ENCODE peak calls at places on chromosomes 11 and 22, in eight cellular contexts. M is A549, A is IMR-90, B is gastrocnemius medialis, R is ovary, J is A673, L is hepatocyte, D is BE2C. E is an unnamed sample.

GRCh38 chr22:31987180-31987579 is 42.8 kb downstream of the YWHAH start:
- DNase-seq in M (no peak), A (no peak), B (no peak), R (no peak), J (no peak), L (peak; percentile 51), D (no peak), E (no peak)

GRCh38 chr22:50186789-50187523 is 1.2 kb downstream of the TRABD start:
- DNase-seq in M (no peak), A (peak; percentile 25), B (no peak), R (peak; percentile 54), J (peak; percentile 34), L (peak; percentile 52), D (no peak), E (peak; percentile 51)

GRCh38 chr22:47332246-47332980 is 570.0 kb downstream of the TBC1D22A start:
- DNase-seq in M (no peak), A (no peak), B (no peak), R (no peak), J (no peak), L (no peak), D (no peak), E (no peak)

GRCh38 chr22:21444701-21445436 is 22.3 kb upstream of the TMEM191C start:
- DNase-seq in M (no peak), A (no peak), B (no peak), R (no peak), J (no peak), L (no peak), D (peak; percentile 6), E (peak; percentile 22)

GRCh38 chr22:45516923-45517675 is 14.4 kb downstream of the FBLN1 start:
- DNase-seq in M (peak; percentile 16), A (peak; percentile 62), B (no peak), R (no peak), J (no peak), L (no peak), D (no peak), E (no peak)

GRCh38 chr11:112885744-112886706 is 75.2 kb upstream of the NCAM1 start:
- DNase-seq in M (no peak), A (no peak), B (no peak), R (no peak), J (no peak), L (no peak), D (no peak), E (no peak)

GRCh38 chr11:118933486-118933885 is 7.8 kb upstream of the BCL9L start:
- DNase-seq in M (no peak), A (peak; percentile 16), B (no peak), R (peak; percentile 38), J (no peak), L (no peak), D (no peak), E (peak; percentile 42)

GRCh38 chr11:19602406-19602805 is 110.2 kb upstream of the NAV2 start:
- DNase-seq in M (no peak), A (no peak), B (no peak), R (no peak), J (no peak), L (no peak), D (no peak), E (no peak)

GRCh38 chr22:26806445-26807170 is 149.2 kb downstream of the MIAT start:
- DNase-seq in M (no peak), A (no peak), B (no peak), R (no peak), J (peak; percentile 54), L (no peak), D (no peak), E (no peak)

GRCh38 chr11:110907629-110908028 is 195.4 kb upstream of the ARHGAP20 start:
- DNase-seq in M (peak; percentile 5), A (peak; percentile 98), B (no peak), R (no peak), J (peak; percentile 67), L (peak; percentile 13), D (no peak), E (peak; percentile 47)

GRCh38 chr22:48864748-48865147 is 962.9 kb downstream of the BRD1 start:
- DNase-seq in M (no peak), A (no peak), B (no peak), R (no peak), J (no peak), L (no peak), D (no peak), E (no peak)

GRCh38 chr22:25069758-25070461 is 117.4 kb downstream of the KIAA1671 start:
- DNase-seq in M (no peak), A (no peak), B (peak; percentile 40), R (peak; percentile 76), J (no peak), L (no peak), D (peak; percentile 33), E (no peak)

GRCh38 chr22:19105867-19106802 is 16.1 kb downstream of the DGCR2 start:
- DNase-seq in M (no peak), A (no peak), B (no peak), R (no peak), J (no peak), L (no peak), D (peak; percentile 34), E (no peak)

GRCh38 chr11:117052196-117053149 is 45.8 kb downstream of the SIK3 start:
- DNase-seq in M (no peak), A (no peak), B (no peak), R (no peak), J (no peak), L (no peak), D (no peak), E (no peak)

GRCh38 chr11:9574806-9575530 is 1.5 kb downstream of the WEE1 start:
- DNase-seq in M (peak; percentile 84), A (peak; percentile 87), B (peak; percentile 49), R (peak; percentile 66), J (peak; percentile 82), L (peak; percentile 89), D (peak; percentile 64), E (peak; percentile 44)

GRCh38 chr11:61682093-61682732 is 2.0 kb downstream of the DAGLA start:
- DNase-seq in M (no peak), A (no peak), B (peak; percentile 82), R (no peak), J (no peak), L (peak; percentile 90), D (peak; percentile 70), E (peak; percentile 33)
- TF ChIP-seq CTCF in M (no peak), A (no peak), B (no peak), R (no peak), J (no peak), L (no peak), D (no peak), E (no peak)

GRCh38 chr11:58864335-58864734 is 19.8 kb upstream of the GLYATL2 start:
- DNase-seq in M (no peak), A (no peak), B (no peak), R (no peak), J (no peak), L (no peak), D (no peak), E (no peak)

GRCh38 chr11:58866788-58867187 is 22.3 kb upstream of the GLYATL2 start:
- DNase-seq in M (no peak), A (peak; percentile 49), B (no peak), R (no peak), J (no peak), L (no peak), D (no peak), E (no peak)

GRCh38 chr11:58863697-58864096 is 19.2 kb upstream of the GLYATL2 start:
- DNase-seq in M (no peak), A (no peak), B (no peak), R (no peak), J (no peak), L (no peak), D (no peak), E (no peak)

DNA sequence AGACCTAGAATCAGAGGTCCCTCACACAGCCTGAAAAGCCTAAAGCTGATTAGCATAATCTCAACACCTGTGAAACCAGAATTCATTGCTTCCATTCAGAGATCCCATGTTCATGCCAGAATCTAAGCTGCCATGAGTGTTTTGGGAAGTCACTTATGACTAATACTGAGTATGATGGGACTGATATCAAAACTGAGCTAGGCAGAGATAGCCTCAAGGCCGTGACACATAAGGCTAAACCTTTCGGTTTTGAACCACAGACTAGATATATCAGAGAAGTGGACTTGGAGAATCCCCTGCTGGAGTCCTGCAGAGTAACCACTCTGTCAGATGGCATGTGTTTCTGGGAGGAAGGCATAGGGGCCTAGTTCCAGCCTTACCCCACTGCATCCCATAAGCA is 23.1 kb upstream of the GLYATL2 start:
- DNase-seq in M (no peak), A (no peak), B (no peak), R (no peak), J (no peak), L (no peak), D (no peak), E (no peak)
- H3K9me3 ChIP-seq in M (no peaks in the 10 kb centered on the region), A (no peaks in the 10 kb centered on the region), B (no peaks in the 10 kb centered on the region), R (no peaks in the 10 kb centered on the region), J (no peaks in the 10 kb centered on the region), L (no peaks in the 10 kb centered on the region), D (no peaks in the 10 kb centered on the region), E (peaks cover 6% of the 10 kb centered on the region)

GRCh38 chr22:37742374-37743092 is 45.7 kb downstream of the TRIOBP start:
- DNase-seq in M (no peak), A (peak; percentile 91), B (no peak), R (peak; percentile 42), J (peak; percentile 52), L (peak; percentile 64), D (no peak), E (peak; percentile 70)
- TF ChIP-seq CTCF in M (no peak), A (no peak), B (no peak), R (no peak), J (no peak), L (no peak), D (no peak), E (no peak)

DNA sequence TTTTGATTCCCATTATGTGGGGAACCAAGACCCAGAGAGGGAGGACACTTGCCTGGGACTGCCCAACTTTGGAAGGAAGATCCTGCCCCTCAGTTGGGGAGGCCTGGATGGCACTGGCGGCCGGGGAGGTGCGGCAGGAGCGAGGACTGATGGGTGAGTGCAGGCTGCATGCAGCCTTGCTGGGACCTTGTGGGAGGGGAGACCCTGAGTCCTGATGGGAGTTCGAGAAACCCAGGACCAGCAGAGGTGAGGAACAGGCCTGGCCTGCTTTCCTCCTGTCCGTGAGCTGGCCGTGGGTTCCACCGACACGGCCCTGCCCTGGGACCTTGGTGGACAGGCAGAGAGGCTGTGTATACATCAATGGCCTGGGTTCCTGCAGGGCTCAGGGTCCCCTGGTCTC is 19.3 kb upstream of the SMIM38 start:
- DNase-seq in M (no peak), A (no peak), B (no peak), R (no peak), J (no peak), L (no peak), D (no peak), E (no peak)
- H3K9me3 ChIP-seq in M (peaks cover 23% of the 10 kb centered on the region), A (peaks cover 3% of the 10 kb centered on the region), B (no peaks in the 10 kb centered on the region), R (no peaks in the 10 kb centered on the region), J (peaks cover 13% of the 10 kb centered on the region), L (no peaks in the 10 kb centered on the region), D (no peaks in the 10 kb centered on the region), E (no peaks in the 10 kb centered on the region)

DNA sequence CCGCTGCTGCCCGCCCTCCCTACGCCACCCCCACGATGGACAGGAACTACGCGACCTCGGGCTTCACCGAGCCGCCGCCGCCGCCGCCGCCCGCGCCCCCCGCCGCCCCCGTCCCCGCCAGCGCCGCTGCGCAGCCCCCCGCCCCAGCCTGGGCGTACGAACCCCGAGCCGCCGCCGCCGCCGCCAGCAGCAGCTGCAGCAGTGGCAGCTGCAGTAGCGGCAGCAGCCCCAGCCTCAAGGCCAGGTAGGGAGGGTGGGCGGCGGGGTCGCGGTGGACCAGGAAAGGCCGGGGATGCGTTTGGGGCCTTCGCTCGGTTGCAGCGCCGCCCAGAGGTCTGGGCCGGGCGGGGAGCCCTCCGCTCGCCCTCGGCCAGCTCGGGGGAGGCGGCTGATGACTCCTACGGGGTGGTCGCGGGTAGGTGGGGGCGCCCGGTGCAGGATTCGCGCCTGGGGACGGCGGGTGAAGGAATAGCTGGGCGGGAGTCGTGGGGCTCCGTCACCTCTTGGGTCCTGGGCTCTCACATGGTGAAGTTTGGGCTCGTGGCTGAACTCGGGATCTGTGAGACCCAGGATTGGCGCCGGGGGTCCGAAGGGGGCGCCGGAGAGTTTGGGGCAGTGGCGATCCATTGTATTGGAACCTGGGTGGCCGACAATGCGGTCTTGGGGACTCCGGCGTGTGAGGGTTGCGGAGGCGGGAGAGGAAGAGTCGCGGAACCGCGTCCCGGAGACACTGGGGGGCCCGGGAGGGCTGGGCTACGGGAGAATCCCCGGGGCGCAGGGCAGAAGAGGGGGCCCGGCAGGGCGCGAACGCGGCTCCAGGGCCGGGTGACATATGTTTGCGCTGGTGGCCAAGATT is 708 bp downstream of the QSER1 start:
- DNase-seq in M (peak; percentile 65), A (peak; percentile 26), B (peak; percentile 7), R (peak; percentile 71), J (peak; percentile 86), L (peak; percentile 86), D (peak; percentile 67), E (peak; percentile 43)
- TF ChIP-seq CTCF in M (peak; percentile 50), A (peak; percentile 51), B (peak; percentile 27), R (peak; percentile 35), J (peak; percentile 81), L (peak; percentile 69), D (peak; percentile 32), E (no peak)

E was measured in stomach.